ENCODE peak calls at places on chromosome 11, in ten cellular contexts. G is suprapubic skin; Y is left ventricle myocardium inferior; V is CD4-positive, alpha-beta T cell; D is PC-3; X is PC-9; P is psoas muscle; Q is tibial artery; W is H9; T is body of pancreas. O is an unnamed sample.

GRCh38 chr11:6757373-6757967 is 14.3 kb downstream of the OR2AG2 start:
- DNase-seq in X (peak; percentile 9), D (peak; percentile 58), P (no peak), G (no peak), Q (peak; percentile 34), Y (peak; percentile 26), W (peak; percentile 60), T (peak; percentile 67), V (peak; percentile 47), O (peak; percentile 69)

GRCh38 chr11:88050247-88050646 is 125.0 kb downstream of the RAB38 start:
- DNase-seq in Q (no peak), P (no peak), G (no peak), V (no peak), X (no peak), D (peak; percentile 70), Y (no peak), W (no peak), T (no peak), O (no peak)

GRCh38 chr11:80899381-80899780 is 1458.6 kb upstream of the TENM4 start:
- DNase-seq in T (no peak), Y (no peak), G (no peak), Q (no peak), D (peak; percentile 29), W (no peak), P (no peak), V (no peak), X (no peak), O (no peak)

GRCh38 chr11:121870202-121871045 is 245.6 kb downstream of the BLID start:
- DNase-seq in G (no peak), D (peak; percentile 53), Q (peak; percentile 32), X (no peak), Y (no peak), T (no peak), W (no peak), P (no peak), V (no peak), O (no peak)

GRCh38 chr11:115334932-115335788 is 169.1 kb downstream of the CADM1 start:
- DNase-seq in T (no peak), V (no peak), G (no peak), P (no peak), D (peak; percentile 63), X (no peak), Y (no peak), Q (no peak), W (no peak), O (no peak)

GRCh38 chr11:37105456-37105855 is 507.4 kb upstream of the RAG2 start:
- DNase-seq in Y (no peak), X (no peak), W (no peak), T (no peak), P (no peak), Q (no peak), D (no peak), V (no peak), G (no peak), O (no peak)

GRCh38 chr11:8793114-8793777 is 110.7 kb downstream of the RPL27A start:
- DNase-seq in G (no peak), D (no peak), Y (no peak), X (no peak), T (no peak), Q (no peak), P (no peak), W (no peak), V (no peak), O (no peak)

GRCh38 chr11:11528986-11529385 is 92.8 kb downstream of the GALNT18 start:
- DNase-seq in Q (no peak), D (no peak), W (no peak), G (no peak), X (no peak), P (no peak), V (no peak), Y (no peak), T (no peak), O (no peak)

GRCh38 chr11:34643846-34644245 is 23.0 kb downstream of the EHF start:
- DNase-seq in D (no peak), W (no peak), Q (no peak), P (no peak), X (no peak), T (no peak), G (no peak), V (no peak), Y (no peak), O (no peak)

GRCh38 chr11:43919852-43920597 is 22.4 kb upstream of the C11orf96 start:
- DNase-seq in D (no peak), T (no peak), P (peak; percentile 34), G (no peak), V (no peak), X (no peak), Q (no peak), Y (no peak), W (no peak), O (no peak)

GRCh38 chr11:134785059-134785458 is 373.0 kb upstream of the B3GAT1 start:
- DNase-seq in V (no peak), D (no peak), X (no peak), W (no peak), Y (no peak), P (no peak), Q (no peak), G (no peak), T (no peak), O (no peak)

GRCh38 chr11:57426754-57427691 is at the start of gene SLC43A3:
- DNase-seq in G (peak; percentile 86), T (peak; percentile 63), P (peak; percentile 85), V (peak; percentile 53), Q (peak; percentile 85), W (peak; percentile 79), Y (peak; percentile 75), X (peak; percentile 77), D (peak; percentile 88), O (no peak)

GRCh38 chr11:117172678-117173421 is 5.7 kb upstream of the SIDT2 start:
- DNase-seq in W (no peak), G (no peak), X (no peak), D (no peak), V (no peak), T (no peak), Y (no peak), Q (no peak), P (no peak), O (no peak)

GRCh38 chr11:61928606-61929005 is 11.2 kb upstream of the RAB3IL1 start:
- DNase-seq in D (no peak), V (no peak), G (no peak), T (no peak), Y (no peak), W (no peak), Q (no peak), X (no peak), P (no peak), O (no peak)

GRCh38 chr11:104663190-104664140 is 234.8 kb downstream of the CASP12 start:
- DNase-seq in V (no peak), Q (no peak), X (no peak), T (no peak), P (no peak), Y (no peak), D (peak; percentile 86), W (no peak), G (no peak), O (no peak)

GRCh38 chr11:103773059-103773458 is 263.4 kb upstream of the DDI1 start:
- DNase-seq in W (no peak), Y (no peak), P (no peak), T (no peak), G (no peak), Q (no peak), D (no peak), V (no peak), X (no peak), O (no peak)

GRCh38 chr11:118896472-118896913 is 12.8 kb downstream of the CXCR5 start:
- DNase-seq in W (no peak), G (no peak), X (no peak), V (no peak), P (no peak), Y (no peak), D (no peak), Q (no peak), T (no peak), O (no peak)

GRCh38 chr11:7672960-7673723 is at the start of gene CYB5R2:
- DNase-seq in Y (peak; percentile 76), T (peak; percentile 80), G (peak; percentile 83), V (no peak), D (no peak), P (peak; percentile 82), Q (peak; percentile 78), X (peak; percentile 50), W (peak; percentile 81), O (no peak)

GRCh38 chr11:72707032-72707431 is 32.8 kb upstream of the PDE2A start:
- DNase-seq in X (no peak), T (no peak), Q (no peak), D (no peak), P (no peak), V (no peak), G (no peak), Y (no peak), W (no peak), O (no peak)
- H3K9me3 ChIP-seq in X (no peaks in the 10 kb centered on the region), T (no peaks in the 10 kb centered on the region), Q (no peaks in the 10 kb centered on the region), D (no peaks in the 10 kb centered on the region), P (no peaks in the 10 kb centered on the region), V (no peaks in the 10 kb centered on the region), G (no peaks in the 10 kb centered on the region), Y (no peaks in the 10 kb centered on the region), W (no peaks in the 10 kb centered on the region), O (no peaks in the 10 kb centered on the region)

GRCh38 chr11:97516688-97517087 is 1126.9 kb downstream of the JRKL start:
- DNase-seq in G (no peak), V (no peak), P (no peak), W (no peak), D (no peak), T (no peak), Q (no peak), Y (no peak), X (no peak), O (no peak)
- H3K9me3 ChIP-seq in G (peaks cover 2% of the 10 kb centered on the region), V (no peaks in the 10 kb centered on the region), P (no peaks in the 10 kb centered on the region), W (no peaks in the 10 kb centered on the region), D (peaks cover 5% of the 10 kb centered on the region), T (no peaks in the 10 kb centered on the region), Q (no peaks in the 10 kb centered on the region), Y (peaks cover 8% of the 10 kb centered on the region), X (no peaks in the 10 kb centered on the region), O (no peaks in the 10 kb centered on the region)

GRCh38 chr11:50170115-50170514 is 137.4 kb downstream of the OR4C45 start:
- DNase-seq in W (no peak), Q (no peak), T (no peak), G (no peak), V (no peak), D (no peak), Y (no peak), P (no peak), X (no peak), O (no peak)
- H3K9me3 ChIP-seq in W (peaks cover 82% of the 10 kb centered on the region), Q (no peaks in the 10 kb centered on the region), T (no peaks in the 10 kb centered on the region), G (peaks cover 7% of the 10 kb centered on the region), V (no peaks in the 10 kb centered on the region), D (no peaks in the 10 kb centered on the region), Y (peaks cover 4% of the 10 kb centered on the region), P (no peaks in the 10 kb centered on the region), X (no peaks in the 10 kb centered on the region), O (no peaks in the 10 kb centered on the region)

DNA sequence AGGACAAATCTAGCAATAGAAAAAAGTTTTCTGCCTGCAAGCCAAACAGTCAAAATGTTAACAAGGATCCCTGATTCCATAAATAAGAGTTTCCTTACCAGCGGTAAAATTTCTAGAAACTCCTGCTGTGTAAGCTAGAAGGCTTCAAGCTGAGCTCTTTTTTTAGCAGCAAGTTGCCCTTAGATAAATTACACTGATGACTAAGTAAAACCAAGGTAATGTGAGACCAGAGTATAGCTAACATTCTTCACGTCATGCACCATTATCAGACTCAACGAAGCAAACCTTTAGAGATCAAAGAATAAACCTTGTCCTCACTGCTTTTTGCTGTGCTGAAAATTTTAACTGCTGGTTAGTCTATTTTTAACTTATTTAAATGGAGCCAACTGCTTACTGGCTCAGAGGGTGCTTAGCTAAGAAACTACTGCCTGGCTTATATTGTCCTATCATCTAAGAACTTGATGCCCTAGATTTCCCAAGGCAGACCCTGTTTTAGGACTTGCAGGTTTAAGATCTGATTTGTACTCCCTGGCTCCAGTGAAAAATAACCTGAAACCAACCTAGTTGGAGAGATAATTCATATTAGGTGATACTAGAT is 900.7 kb downstream of the JRKL start:
- DNase-seq in X (no peak), Q (no peak), W (no peak), V (no peak), G (no peak), D (no peak), P (no peak), Y (no peak), T (no peak), O (no peak)
- H3K9me3 ChIP-seq in X (no peaks in the 10 kb centered on the region), Q (no peaks in the 10 kb centered on the region), W (peaks cover 8% of the 10 kb centered on the region), V (no peaks in the 10 kb centered on the region), G (no peaks in the 10 kb centered on the region), D (peaks cover 11% of the 10 kb centered on the region), P (no peaks in the 10 kb centered on the region), Y (peaks cover 21% of the 10 kb centered on the region), T (no peaks in the 10 kb centered on the region), O (no peaks in the 10 kb centered on the region)

O was measured in WERI-Rb-1.